ENCODE peak calls at places on chromosomes 16 and 17, in four cellular contexts. G is GM23248, I is fibroblast of lung, R is HCT116. K is an unnamed sample.

GRCh38 chr16:89534147-89534788 is 26.1 kb downstream of the SPG7 start:
- DNase-seq in G (peak), I (peak), R (no peak), K (no peak)

GRCh38 chr16:4852221-4852872 is 5.1 kb downstream of the UBN1 start:
- DNase-seq in R (no peak), G (peak), I (peak), K (peak)

GRCh38 chr17:48571826-48572417 is 6.2 kb downstream of the HOXB4 start:
- DNase-seq in G (no peak), I (no peak), R (no peak), K (peak)

GRCh38 chr16:50627419-50627818 is 53.7 kb downstream of the SNX20 start:
- DNase-seq in G (peak), R (no peak), I (peak), K (peak)

GRCh38 chr16:88939814-88940195 is 37.2 kb downstream of the CBFA2T3 start:
- DNase-seq in G (no peak), R (no peak), I (no peak), K (no peak)

GRCh38 chr17:16639438-16639837 is 14.2 kb downstream of the ZNF624 start:
- DNase-seq in G (no peak), I (no peak), R (no peak), K (no peak)

GRCh38 chr17:81025065-81025751 is 9.7 kb upstream of the BAIAP2 start:
- DNase-seq in I (no peak), G (no peak), R (no peak), K (no peak)

GRCh38 chr17:7716901-7717755 is at the start of gene DNAH2:
- DNase-seq in R (peak), I (peak), G (peak), K (peak)

GRCh38 chr16:1533443-1533951 is at the start of gene TMEM204:
- DNase-seq in R (no peak), G (peak), I (peak), K (no peak)

GRCh38 chr17:5422505-5422904 is 2.5 kb downstream of the RPAIN start:
- DNase-seq in R (peak), I (peak), G (peak), K (peak)

GRCh38 chr17:1294157-1294717 is 14.8 kb downstream of the TRARG1 start:
- DNase-seq in R (no peak), G (no peak), I (no peak), K (no peak)

DNA sequence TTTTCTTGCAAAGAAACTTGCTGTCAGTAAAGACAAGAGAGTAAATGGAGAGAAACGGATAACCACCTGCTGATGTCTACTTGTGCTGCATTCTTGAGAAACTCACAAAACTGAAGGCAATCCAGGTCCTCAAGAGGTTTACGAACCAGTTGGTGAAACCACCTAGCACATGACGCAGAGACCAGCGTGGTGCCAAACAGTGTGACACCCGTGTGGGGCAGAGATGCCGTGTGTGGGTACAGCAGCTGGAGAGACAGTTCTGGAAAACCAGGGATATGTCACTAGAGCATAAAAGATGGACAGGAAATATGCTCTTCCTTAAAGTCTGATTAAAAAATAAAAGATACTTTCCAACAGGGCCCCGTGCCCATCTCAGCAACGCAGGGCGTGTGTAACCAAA is 110.0 kb downstream of the ZFHX3 start:
- DNase-seq in R (no peak), G (peak), I (no peak), K (no peak)
- H3K4me2 ChIP-seq in R (no peak), G (peak), I (peak), K (no peak)

DNA sequence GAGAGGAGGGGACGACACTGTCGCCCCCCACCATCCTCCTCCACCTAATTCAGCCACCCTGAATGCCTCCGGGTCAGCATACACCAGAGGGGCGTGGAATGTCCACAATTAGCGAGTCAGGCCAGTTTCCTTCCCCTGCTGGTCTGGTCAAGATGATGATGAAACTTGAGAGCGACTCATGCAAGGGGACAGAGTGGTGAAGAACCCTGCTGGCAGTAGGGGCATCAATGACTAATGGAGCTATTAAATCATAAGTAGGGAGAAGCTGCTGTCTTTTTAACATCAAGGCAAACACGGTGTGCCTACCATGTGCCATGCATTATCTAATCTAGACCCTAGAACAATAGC is 7.2 kb downstream of the SPACA3 start:
- DNase-seq in I (peak), R (peak), G (peak), K (peak)
- H3K4me2 ChIP-seq in I (peak), R (peak), G (peak), K (peak)

GRCh38 chr17:37824534-37825485 is 80.0 kb upstream of the HNF1B start:
- DNase-seq in R (no peak), I (peak), G (peak), K (peak)

GRCh38 chr17:37816951-37817350 is 72.1 kb upstream of the HNF1B start:
- DNase-seq in R (no peak), G (no peak), I (peak), K (no peak)

GRCh38 chr17:37818689-37819088 is 73.8 kb upstream of the HNF1B start:
- DNase-seq in R (peak), I (no peak), G (peak), K (peak)

GRCh38 chr17:37820313-37821024 is 75.6 kb upstream of the HNF1B start:
- DNase-seq in R (no peak), G (no peak), I (no peak), K (no peak)

GRCh38 chr17:37821025-37821713 is 76.3 kb upstream of the HNF1B start:
- DNase-seq in G (peak), R (no peak), I (no peak), K (peak)
- H3K4me2 ChIP-seq in G (no peak), R (no peak), I (no peak), K (no peak)

DNA sequence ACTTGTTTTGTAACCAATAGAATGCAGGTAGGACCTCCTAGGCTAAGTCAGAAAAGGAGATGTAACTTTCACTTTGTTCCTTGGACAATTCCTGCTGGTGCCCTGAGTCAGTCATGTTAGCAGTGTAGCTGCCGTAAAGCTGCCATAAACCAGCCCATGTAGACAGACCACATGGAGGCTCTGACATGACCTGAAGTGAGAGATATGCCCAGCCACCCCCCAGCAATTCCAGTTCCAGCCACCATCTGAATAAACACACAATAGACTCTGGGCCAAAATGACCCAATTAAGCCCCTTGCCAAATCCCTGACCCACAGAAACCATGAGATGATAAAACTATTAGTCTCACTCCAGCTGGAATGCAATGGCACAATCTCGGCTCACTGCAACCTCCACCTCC is 20.6 kb downstream of the SMURF2 start:
- DNase-seq in I (peak), G (peak), R (no peak), K (peak)
- H3K4me2 ChIP-seq in I (peak), G (peak), R (peak), K (peak)

GRCh38 chr17:82677353-82677925 is 21.1 kb downstream of the RAB40B start:
- DNase-seq in I (no peak), G (no peak), R (no peak), K (no peak)

GRCh38 chr17:82671071-82671470 is 22.8 kb upstream of the WDR45B start:
- DNase-seq in I (no peak), G (no peak), R (no peak), K (no peak)

GRCh38 chr17:82678265-82678891 is 20.1 kb downstream of the RAB40B start:
- DNase-seq in R (no peak), G (no peak), I (no peak), K (no peak)

GRCh38 chr17:82675476-82676245 is 22.8 kb downstream of the RAB40B start:
- DNase-seq in I (no peak), R (no peak), G (no peak), K (no peak)

GRCh38 chr17:82674656-82675475 is 23.6 kb downstream of the RAB40B start:
- DNase-seq in R (no peak), G (no peak), I (no peak), K (peak)
- H3K4me2 ChIP-seq in R (no peak), G (no peak), I (no peak), K (no peak)

DNA sequence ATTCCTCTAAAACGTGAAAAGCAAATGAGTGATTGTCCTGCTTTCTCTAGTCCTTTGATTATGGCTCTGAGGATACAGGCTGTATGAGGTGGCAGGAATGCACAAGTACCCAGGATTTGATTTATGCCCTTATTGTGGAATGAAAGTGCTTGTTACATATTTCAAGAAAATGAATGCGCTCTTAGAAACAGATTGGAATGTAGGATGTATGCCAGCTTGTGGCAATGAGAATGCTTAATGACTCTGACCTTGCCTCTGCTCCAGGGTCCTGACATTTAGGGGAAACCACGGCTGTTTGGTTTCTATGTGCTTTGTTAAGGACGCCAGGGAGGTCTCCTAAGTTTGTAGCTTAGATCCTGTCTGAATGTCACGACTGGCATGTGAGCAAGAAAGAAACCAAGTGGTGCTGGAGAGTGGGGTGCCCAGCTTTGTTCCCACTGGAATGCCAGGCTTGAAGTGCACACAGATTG is 22.0 kb downstream of the PRCD start:
- DNase-seq in G (peak), R (no peak), I (no peak), K (no peak)
- H3K4me2 ChIP-seq in G (peak), R (no peak), I (peak), K (peak)

GRCh38 chr16:67155305-67156145 is 4.2 kb downstream of the TRADD start:
- DNase-seq in R (no peak), I (peak), G (peak), K (peak)

GRCh38 chr16:67157892-67158635 is 1.6 kb downstream of the TRADD start:
- DNase-seq in I (no peak), G (no peak), R (no peak), K (no peak)

GRCh38 chr16:67157106-67157748 is 2.5 kb downstream of the TRADD start:
- DNase-seq in I (no peak), G (no peak), R (no peak), K (no peak)

GRCh38 chr16:67154578-67155304 is 3.9 kb upstream of the B3GNT9 start:
- DNase-seq in R (no peak), I (no peak), G (no peak), K (no peak)

GRCh38 chr16:67156146-67156844 is 3.4 kb downstream of the TRADD start:
- DNase-seq in I (no peak), G (no peak), R (no peak), K (no peak)
- H3K4me2 ChIP-seq in I (no peak), G (no peak), R (no peak), K (no peak)

K was measured in mammary epithelial cell.